ENCODE peak calls at places on chromosomes 2 and 18, in five cellular contexts. W, U, E, Z and R are unnamed samples.

GRCh38 chr18:26618130-26618529 is 69.8 kb upstream of the KCTD1 start:
- DNase-seq in U (no peak), W (no peak), E (no peak), Z (no peak), R (no peak)

GRCh38 chr18:6566338-6566911 is 151.7 kb upstream of the L3MBTL4 start:
- DNase-seq in W (no peak), U (no peak), E (no peak), Z (no peak), R (no peak)

GRCh38 chr2:25032094-25032493 is 9.8 kb upstream of the EFR3B start:
- DNase-seq in W (no peak), Z (no peak), U (no peak), E (no peak), R (no peak)

GRCh38 chr2:241843321-241844065 is 15.2 kb downstream of the PDCD1 start:
- DNase-seq in E (no peak), U (no peak), W (no peak), Z (peak), R (no peak)

GRCh38 chr2:29940706-29941105 is 19.3 kb upstream of the ALK start:
- DNase-seq in E (no peak), Z (no peak), U (no peak), W (no peak), R (no peak)

GRCh38 chr2:158458617-158458920 is 1.8 kb downstream of the PKP4 start:
- DNase-seq in E (no peak), W (peak), U (no peak), Z (no peak), R (peak)

GRCh38 chr18:23495723-23496440 is 7.4 kb upstream of the RMC1 start:
- DNase-seq in E (no peak), U (no peak), W (no peak), Z (no peak), R (no peak)

GRCh38 chr18:45686892-45687611 is 36.9 kb upstream of the SLC14A1 start:
- DNase-seq in W (peak), E (no peak), U (no peak), Z (peak), R (no peak)

GRCh38 chr2:11573418-11574175 is 39.8 kb downstream of the GREB1 start:
- DNase-seq in U (no peak), Z (no peak), E (no peak), W (no peak), R (no peak)

GRCh38 chr2:76256689-76257088 is 546.0 kb upstream of the GCFC2 start:
- DNase-seq in W (no peak), E (no peak), Z (no peak), U (no peak), R (no peak)

GRCh38 chr2:127177617-127178278 is 42.4 kb downstream of the CYP27C1 start:
- DNase-seq in Z (no peak), U (no peak), E (no peak), W (no peak), R (no peak)

GRCh38 chr2:203592470-203592869 is 57.4 kb upstream of the RAPH1 start:
- DNase-seq in Z (no peak), U (no peak), W (no peak), E (no peak), R (no peak)

GRCh38 chr2:112032615-112033457 is 22.2 kb upstream of the TMEM87B start:
- DNase-seq in Z (peak), U (no peak), E (no peak), W (no peak), R (no peak)

GRCh38 chr2:28664120-28664842 is 87.3 kb upstream of the PPP1CB start:
- DNase-seq in U (no peak), E (no peak), Z (no peak), W (peak), R (peak)

GRCh38 chr2:106839849-106840595 is 45.9 kb downstream of the ST6GAL2 start:
- DNase-seq in E (no peak), W (peak), Z (peak), U (no peak), R (peak)

GRCh38 chr2:212535963-212536362 is 2.6 kb downstream of the ERBB4 start:
- DNase-seq in E (no peak), W (no peak), Z (no peak), U (no peak), R (no peak)

GRCh38 chr2:201139836-201140599 is 24.1 kb downstream of the CFLAR start:
- DNase-seq in W (no peak), U (no peak), E (no peak), Z (no peak), R (no peak)

GRCh38 chr2:188378551-188378950 is 86.9 kb downstream of the GULP1 start:
- DNase-seq in W (no peak), E (no peak), U (no peak), Z (no peak), R (no peak)

GRCh38 chr18:55047546-55047945 is 88.3 kb upstream of the CCDC68 start:
- DNase-seq in E (no peak), W (peak), U (no peak), Z (no peak), R (no peak)

GRCh38 chr2:223725494-223725893 is 111.9 kb downstream of the AP1S3 start:
- DNase-seq in U (peak), Z (peak), E (no peak), W (peak), R (peak)

GRCh38 chr2:136135924-136136906 is 18.3 kb upstream of the CXCR4 start:
- DNase-seq in E (no peak), Z (no peak), U (no peak), W (no peak), R (no peak)

GRCh38 chr2:168169097-168169745 is 78.2 kb downstream of the STK39 start:
- DNase-seq in Z (no peak), E (no peak), W (no peak), U (no peak), R (no peak)

GRCh38 chr2:46803911-46804670 is 111.5 kb downstream of the MCFD2 start:
- DNase-seq in U (no peak), Z (no peak), E (no peak), W (no peak), R (no peak)

GRCh38 chr2:175004730-175004979 is 526 bp downstream of the CHN1 start:
- DNase-seq in W (peak), Z (no peak), E (no peak), U (peak), R (no peak)

GRCh38 chr18:49510393-49511115 is 23.5 kb upstream of the C18orf32 start:
- DNase-seq in E (no peak), Z (peak), W (peak), U (peak), R (no peak)

GRCh38 chr2:85237849-85238570 is 89.8 kb downstream of the TGOLN2 start:
- DNase-seq in E (no peak), Z (peak), U (no peak), W (no peak), R (no peak)

GRCh38 chr2:70994055-70994444 is 623 bp downstream of the TEX261 start:
- DNase-seq in Z (no peak), E (no peak), W (peak), U (no peak), R (no peak)

GRCh38 chr2:42101641-42102605 is 54.1 kb downstream of the PKDCC start:
- DNase-seq in E (peak), Z (peak), W (no peak), U (no peak), R (peak)

GRCh38 chr2:120818441-120818920 is 82.8 kb downstream of the GLI2 start:
- DNase-seq in Z (no peak), W (no peak), U (peak), E (no peak), R (no peak)

GRCh38 chr2:27420996-27421395 is 7.4 kb upstream of the NRBP1 start:
- DNase-seq in Z (no peak), U (no peak), E (no peak), W (no peak), R (no peak)

GRCh38 chr2:71608034-71608433 is 154.7 kb downstream of the DYSF start:
- DNase-seq in W (no peak), Z (no peak), E (no peak), U (no peak), R (no peak)

GRCh38 chr2:42267530-42267929 is 93.5 kb downstream of the COX7A2L start:
- DNase-seq in W (no peak), E (no peak), U (no peak), Z (no peak), R (no peak)

GRCh38 chr2:88090446-88091283 is 23.0 kb downstream of the SMYD1 start:
- DNase-seq in W (no peak), Z (no peak), E (no peak), U (no peak), R (no peak)

GRCh38 chr18:36711813-36712444 is 116.9 kb downstream of the TPGS2 start:
- DNase-seq in E (no peak), Z (no peak), W (no peak), U (peak), R (no peak)

GRCh38 chr2:24076849-24077534 is 866 bp upstream of the SF3B6 start:
- DNase-seq in E (no peak), U (no peak), W (peak), Z (no peak), R (no peak)

GRCh38 chr18:50665519-50665918 is 105.6 kb downstream of the MAPK4 start:
- DNase-seq in E (no peak), Z (no peak), U (no peak), W (no peak), R (no peak)

GRCh38 chr2:169225906-169226305 is 136.4 kb downstream of the LRP2 start:
- DNase-seq in Z (no peak), E (no peak), U (no peak), W (no peak), R (no peak)

GRCh38 chr2:191230174-191230573 is 15.0 kb upstream of the MYO1B start:
- DNase-seq in U (no peak), Z (no peak), E (no peak), W (no peak), R (no peak)

GRCh38 chr2:116133563-116133962 is 1680.9 kb upstream of the DDX18 start:
- DNase-seq in E (no peak), Z (no peak), U (no peak), W (no peak), R (no peak)
- TF ChIP-seq HDAC2 in E (no peak), Z (no peak), U (no peak), W (no peak), R (no peak)

GRCh38 chr2:183057333-183057985 is 19.2 kb upstream of the NCKAP1 start:
- DNase-seq in W (no peak), U (no peak), E (no peak), Z (no peak), R (no peak)
- TF ChIP-seq HDAC2 in W (no peak), U (no peak), E (no peak), Z (no peak), R (no peak)

DNA sequence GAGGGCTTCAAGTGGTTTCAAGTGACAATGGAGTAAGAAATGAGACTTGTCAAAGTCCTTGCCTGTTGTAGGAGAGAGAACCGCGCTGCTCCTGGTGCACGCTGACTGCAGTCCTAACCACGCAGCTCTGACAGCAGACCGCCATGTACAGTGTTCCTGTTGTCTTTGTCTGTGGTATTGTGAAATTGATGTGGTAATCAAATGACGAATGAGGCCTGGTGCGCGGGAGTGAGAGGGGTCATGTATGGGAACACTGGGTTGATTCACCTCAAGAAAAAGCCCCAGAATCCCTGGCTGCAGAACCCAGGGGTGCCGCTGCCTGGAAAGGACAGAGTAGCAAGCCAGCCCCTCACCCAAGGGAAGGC is 64.0 kb downstream of the INPP4A start:
- DNase-seq in W (peak), U (no peak), Z (no peak), E (no peak), R (no peak)
- TF ChIP-seq HDAC2 in W (no peak), U (no peak), Z (no peak), E (no peak), R (no peak)

GRCh38 chr2:239588451-239589269 is 187.8 kb upstream of the HDAC4 start:
- DNase-seq in W (no peak), U (no peak), E (no peak), Z (no peak), R (no peak)

GRCh38 chr2:239589270-239589825 is 188.5 kb upstream of the HDAC4 start:
- DNase-seq in U (no peak), E (no peak), W (no peak), Z (no peak), R (no peak)

GRCh38 chr2:239587311-239587731 is 186.5 kb upstream of the HDAC4 start:
- DNase-seq in E (no peak), Z (no peak), U (no peak), W (no peak), R (no peak)

GRCh38 chr2:239586651-239587310 is 186.0 kb upstream of the HDAC4 start:
- DNase-seq in W (no peak), E (no peak), U (no peak), Z (no peak), R (peak)

DNA sequence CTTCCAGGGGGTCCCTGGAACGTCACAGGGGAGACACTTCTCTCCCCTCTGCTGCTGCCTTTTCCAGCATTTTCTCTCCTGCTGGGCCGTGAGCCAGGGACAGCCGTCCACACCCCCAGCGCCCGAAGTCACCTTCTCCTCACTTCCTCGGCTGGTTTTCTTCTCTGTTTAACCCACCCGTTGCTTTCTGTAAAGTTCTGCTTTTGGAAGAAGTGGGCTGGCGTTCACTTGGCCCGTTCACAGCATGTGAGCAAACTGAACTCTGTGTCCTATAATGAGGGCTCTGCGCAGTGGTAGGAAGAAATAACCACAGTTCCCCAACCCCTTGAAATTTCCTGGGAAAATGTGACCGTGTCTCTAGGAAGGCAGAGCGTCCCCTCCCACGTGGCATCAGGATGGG is 187.0 kb upstream of the HDAC4 start:
- DNase-seq in E (no peak), U (no peak), Z (no peak), W (no peak), R (no peak)
- TF ChIP-seq HDAC2 in E (no peak), U (no peak), Z (no peak), W (no peak), R (no peak)

GRCh38 chr2:240305369-240305962 is 130.0 kb upstream of the GPC1 start:
- DNase-seq in Z (peak), E (no peak), W (no peak), U (no peak), R (no peak)
- TF ChIP-seq HDAC2 in Z (no peak), E (no peak), W (no peak), U (no peak), R (no peak)

GRCh38 chr2:134957477-134957876 is 38.9 kb downstream of the CCNT2 start:
- DNase-seq in E (no peak), Z (no peak), U (no peak), W (no peak), R (peak)

GRCh38 chr2:134954065-134954464 is 35.4 kb downstream of the CCNT2 start:
- DNase-seq in E (no peak), Z (no peak), U (no peak), W (no peak), R (no peak)

GRCh38 chr2:134949966-134950708 is 31.5 kb downstream of the CCNT2 start:
- DNase-seq in U (no peak), E (no peak), W (no peak), Z (no peak), R (no peak)

DNA sequence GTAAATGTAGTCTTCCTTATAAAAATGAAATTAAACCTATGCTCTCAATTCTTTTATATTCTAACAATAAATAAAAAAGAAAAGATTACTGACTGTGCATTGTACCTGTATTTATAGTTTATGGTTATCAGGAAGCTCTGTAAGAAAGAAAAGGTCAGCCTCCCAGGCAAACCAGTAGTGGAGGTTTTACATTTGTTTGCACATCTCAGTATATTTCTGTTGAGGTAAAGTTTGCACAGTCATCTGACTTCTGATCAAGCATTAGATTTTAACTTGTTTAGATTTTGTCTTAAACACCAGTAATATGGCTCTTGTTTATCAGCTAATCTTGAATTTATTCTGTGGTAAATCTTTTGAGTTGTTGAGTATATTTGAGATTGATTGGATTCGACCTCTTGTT is 37.1 kb downstream of the CCNT2 start:
- DNase-seq in E (no peak), W (no peak), Z (no peak), U (no peak), R (no peak)
- TF ChIP-seq HDAC2 in E (no peak), W (no peak), Z (no peak), U (no peak), R (no peak)

GRCh38 chr2:830419-831224 is 120.0 kb upstream of the SNTG2 start:
- DNase-seq in E (no peak), W (no peak), Z (no peak), U (no peak), R (no peak)

GRCh38 chr2:832635-833034 is 118.0 kb upstream of the SNTG2 start:
- DNase-seq in Z (no peak), U (no peak), W (no peak), E (no peak), R (no peak)

GRCh38 chr2:831225-831536 is 119.5 kb upstream of the SNTG2 start:
- DNase-seq in U (no peak), W (no peak), Z (no peak), E (no peak), R (no peak)

GRCh38 chr2:833180-833579 is 117.5 kb upstream of the SNTG2 start:
- DNase-seq in W (no peak), U (no peak), Z (no peak), E (no peak), R (no peak)

GRCh38 chr2:831638-832037 is 119.0 kb upstream of the SNTG2 start:
- DNase-seq in W (no peak), E (no peak), U (no peak), Z (no peak), R (no peak)
- TF ChIP-seq HDAC2 in W (no peak), E (no peak), U (no peak), Z (no peak), R (no peak)

GRCh38 chr2:195836002-195836401 is 179.0 kb downstream of the SLC39A10 start:
- DNase-seq in W (no peak), Z (no peak), U (no peak), E (no peak), R (no peak)

GRCh38 chr2:195830968-195831810 is 174.2 kb downstream of the SLC39A10 start:
- DNase-seq in W (no peak), Z (no peak), E (no peak), U (no peak), R (no peak)

GRCh38 chr2:195837987-195838386 is 181.0 kb downstream of the SLC39A10 start:
- DNase-seq in W (no peak), Z (no peak), E (no peak), U (no peak), R (no peak)

GRCh38 chr2:195834836-195835235 is 177.8 kb downstream of the SLC39A10 start:
- DNase-seq in W (no peak), E (no peak), Z (no peak), U (no peak), R (no peak)
- TF ChIP-seq HDAC2 in W (no peak), E (no peak), Z (no peak), U (no peak), R (no peak)

DNA sequence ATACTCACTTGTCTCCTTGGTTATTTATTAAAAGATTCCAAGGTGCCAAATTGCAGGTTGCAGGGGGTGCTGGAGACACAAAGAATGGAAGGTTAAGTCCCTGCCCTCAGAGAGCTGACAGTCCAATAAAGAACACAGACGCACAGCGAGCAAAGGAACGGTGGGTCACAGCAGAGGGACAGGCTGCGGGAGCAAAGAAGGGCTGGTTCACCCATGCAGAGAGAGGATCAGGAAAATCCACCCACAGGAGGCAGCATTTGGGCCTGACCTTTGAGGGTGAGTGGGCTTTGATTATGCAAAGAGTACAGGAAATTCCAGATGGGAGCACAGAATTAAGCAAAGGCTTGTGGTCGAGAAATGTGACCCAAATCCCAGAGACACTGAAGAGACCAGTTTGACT is 45.0 kb downstream of the ZBTB7C start:
- DNase-seq in E (no peak), U (no peak), Z (no peak), W (no peak), R (no peak)
- TF ChIP-seq HDAC2 in E (no peak), U (no peak), Z (no peak), W (no peak), R (no peak)

GRCh38 chr18:9379118-9379517 is 44.5 kb downstream of the TWSG1 start:
- DNase-seq in U (no peak), E (no peak), Z (no peak), W (no peak), R (no peak)

GRCh38 chr18:9380571-9381390 is 46.2 kb downstream of the TWSG1 start:
- DNase-seq in Z (no peak), W (no peak), E (no peak), U (no peak), R (no peak)

DNA sequence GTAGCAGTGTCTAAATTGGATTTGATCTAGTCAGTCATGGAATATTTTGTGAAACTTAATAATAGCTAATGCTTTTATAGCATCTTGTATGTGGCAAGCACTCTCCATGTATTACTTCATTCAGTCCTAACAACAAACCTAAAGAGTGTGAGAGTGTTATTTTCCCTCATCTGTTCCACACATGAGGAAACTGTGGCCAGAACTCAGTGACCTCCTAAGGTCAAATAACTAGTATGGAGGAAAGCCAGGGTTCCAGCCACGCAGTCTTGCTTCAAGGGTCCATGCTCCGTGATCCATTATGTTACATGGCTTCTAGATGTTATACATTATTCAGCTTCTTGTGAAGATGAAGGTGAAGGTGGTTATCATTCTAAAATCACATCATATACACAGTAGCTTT is 45.5 kb downstream of the TWSG1 start:
- DNase-seq in Z (no peak), U (no peak), W (no peak), E (no peak), R (no peak)
- TF ChIP-seq HDAC2 in Z (no peak), U (no peak), W (no peak), E (no peak), R (no peak)